ENCODE peak calls at places on chromosomes 6 and 20, in four cellular contexts. P is NCI-H1105, J is NCI-H2081, B is omental fat pad. N is an unnamed sample.
A peak's percentile ranks its signal among the peaks of the same experiment; 100 is the strongest.

GRCh38 chr20:47066484-47067270 is 172.0 kb downstream of the EYA2 start:
- DNase-seq in P (no peak), J (no peak), B (no peak), N (no peak)

GRCh38 chr20:40966103-40966502 is 62.5 kb upstream of the TOP1 start:
- DNase-seq in P (no peak), J (no peak), B (no peak), N (no peak)

GRCh38 chr6:45959534-45960195 is 56.0 kb downstream of the CLIC5 start:
- DNase-seq in P (peak; percentile 95), J (peak; percentile 76), B (no peak), N (peak; percentile 50)

GRCh38 chr6:161279677-161280365 is 6.0 kb upstream of the AGPAT4 start:
- DNase-seq in P (no peak), J (no peak), B (no peak), N (no peak)

GRCh38 chr20:64188682-64189529 is 24.7 kb downstream of the MYT1 start:
- DNase-seq in P (no peak), J (peak; percentile 89), B (no peak), N (peak; percentile 65)

GRCh38 chr6:135866445-135867143 is 15.1 kb downstream of the PDE7B start:
- DNase-seq in P (no peak), J (no peak), B (no peak), N (no peak)

GRCh38 chr20:10063482-10063881 is 28.7 kb downstream of the ANKEF1 start:
- DNase-seq in P (no peak), J (no peak), B (no peak), N (no peak)

GRCh38 chr6:138031850-138032249 is 75.4 kb downstream of the PERP start:
- DNase-seq in P (no peak), J (no peak), B (no peak), N (no peak)

GRCh38 chr6:156841508-156841907 is 64.3 kb downstream of the ARID1B start:
- DNase-seq in P (no peak), J (no peak), B (no peak), N (no peak)

GRCh38 chr6:52217761-52218160 is 26.5 kb downstream of the IL17F start:
- DNase-seq in P (no peak), J (no peak), B (no peak), N (no peak)

GRCh38 chr6:159487636-159488035 is 205.4 kb downstream of the SOD2 start:
- DNase-seq in P (no peak), J (no peak), B (no peak), N (no peak)

GRCh38 chr6:2630362-2630761 is 120.4 kb downstream of the MYLK4 start:
- DNase-seq in P (no peak), J (no peak), B (no peak), N (no peak)

GRCh38 chr6:106574729-106575458 is 54.4 kb downstream of the RTN4IP1 start:
- DNase-seq in P (no peak), J (peak; percentile 14), B (no peak), N (peak; percentile 40)

GRCh38 chr6:146087386-146087785 is 58.5 kb downstream of the GRM1 start:
- DNase-seq in P (no peak), J (no peak), B (no peak), N (no peak)

N was measured in NCI-H2227 treated with DMSO at 0.1 percent for 48 hours.